ENCODE peak calls at places on chromosome 12, in four cellular contexts. One of them, this sample, is unnamed. For H3K27me3 and H3K4me1, the result is how much of the 10 kb centered on the place peaks cover.

GRCh38 chr12:92363295-92364146 is 217.9 kb upstream of the BTG1 start:
- DNase-seq in HCT116: no peak
- DNase-seq in GM12878: peak
- DNase-seq in K562: peak
- DNase-seq in this sample: no peak

GRCh38 chr12:70719672-70720420 is 82.6 kb upstream of the PTPRB start:
- DNase-seq in HCT116: no peak
- DNase-seq in GM12878: no peak
- DNase-seq in K562: peak
- DNase-seq in this sample: peak

GRCh38 chr12:40325349-40325960 is 100.7 kb downstream of the LRRK2 start:
- DNase-seq in HCT116: peak
- DNase-seq in GM12878: no peak
- DNase-seq in K562: peak
- DNase-seq in this sample: peak

GRCh38 chr12:1593232-1594044 is 943 bp downstream of the FBXL14 start:
- DNase-seq in HCT116: no peak
- DNase-seq in GM12878: no peak
- DNase-seq in K562: no peak
- DNase-seq in this sample: no peak

GRCh38 chr12:24840046-24840800 is 108.7 kb downstream of the BCAT1 start:
- DNase-seq in HCT116: no peak
- DNase-seq in GM12878: no peak
- DNase-seq in K562: no peak
- DNase-seq in this sample: no peak

GRCh38 chr12:102061096-102061555 is 665 bp downstream of the WASHC3 start:
- DNase-seq in HCT116: no peak
- DNase-seq in GM12878: peak
- DNase-seq in K562: peak
- DNase-seq in this sample: no peak

GRCh38 chr12:52199294-52199920 is 7.6 kb upstream of the KRT80 start:
- DNase-seq in HCT116: no peak
- DNase-seq in GM12878: no peak
- DNase-seq in K562: no peak
- DNase-seq in this sample: no peak

GRCh38 chr12:56529656-56530055 is 8.0 kb downstream of the RBMS2 start:
- DNase-seq in HCT116: no peak
- DNase-seq in GM12878: no peak
- DNase-seq in K562: no peak
- DNase-seq in this sample: no peak

GRCh38 chr12:103728323-103728722 is 112.7 kb downstream of the NT5DC3 start:
- DNase-seq in HCT116: no peak
- DNase-seq in GM12878: no peak
- DNase-seq in K562: no peak
- DNase-seq in this sample: no peak

GRCh38 chr12:116962197-116962596 is 51.4 kb downstream of the FBXW8 start:
- DNase-seq in HCT116: no peak
- DNase-seq in GM12878: no peak
- DNase-seq in K562: no peak
- DNase-seq in this sample: no peak

GRCh38 chr12:102757154-102757873 is 159.7 kb downstream of the PAH start:
- DNase-seq in HCT116: no peak
- DNase-seq in GM12878: no peak
- DNase-seq in K562: no peak
- DNase-seq in this sample: no peak

GRCh38 chr12:99974146-99974545 is 10.6 kb downstream of the ANKS1B start:
- DNase-seq in HCT116: no peak
- DNase-seq in GM12878: no peak
- DNase-seq in K562: no peak
- DNase-seq in this sample: no peak

GRCh38 chr12:104456950-104457745 is 400 bp downstream of the CHST11 start:
- DNase-seq in HCT116: no peak
- DNase-seq in GM12878: no peak
- DNase-seq in K562: peak
- DNase-seq in this sample: peak

GRCh38 chr12:24551368-24551767 is 397.5 kb downstream of the BCAT1 start:
- DNase-seq in HCT116: no peak
- DNase-seq in GM12878: no peak
- DNase-seq in K562: no peak
- DNase-seq in this sample: no peak

GRCh38 chr12:27330846-27331245 is 1.8 kb upstream of the BMAL2 start:
- DNase-seq in HCT116: no peak
- DNase-seq in GM12878: no peak
- DNase-seq in K562: no peak
- DNase-seq in this sample: no peak

GRCh38 chr12:47807338-47807737 is 12.4 kb downstream of the HDAC7 start:
- DNase-seq in HCT116: no peak
- DNase-seq in GM12878: no peak
- DNase-seq in K562: no peak
- DNase-seq in this sample: no peak

GRCh38 chr12:34107016-34107415 is 84.7 kb downstream of the ALG10 start:
- DNase-seq in HCT116: no peak
- DNase-seq in GM12878: no peak
- DNase-seq in K562: no peak
- DNase-seq in this sample: no peak

GRCh38 chr12:113684053-113684907 is 212.6 kb upstream of the LHX5 start:
- DNase-seq in HCT116: no peak
- DNase-seq in GM12878: no peak
- DNase-seq in K562: peak
- DNase-seq in this sample: no peak

GRCh38 chr12:111161898-111162297 is 207.0 kb downstream of the PHETA1 start:
- DNase-seq in HCT116: no peak
- DNase-seq in GM12878: no peak
- DNase-seq in K562: no peak
- DNase-seq in this sample: no peak

DNA sequence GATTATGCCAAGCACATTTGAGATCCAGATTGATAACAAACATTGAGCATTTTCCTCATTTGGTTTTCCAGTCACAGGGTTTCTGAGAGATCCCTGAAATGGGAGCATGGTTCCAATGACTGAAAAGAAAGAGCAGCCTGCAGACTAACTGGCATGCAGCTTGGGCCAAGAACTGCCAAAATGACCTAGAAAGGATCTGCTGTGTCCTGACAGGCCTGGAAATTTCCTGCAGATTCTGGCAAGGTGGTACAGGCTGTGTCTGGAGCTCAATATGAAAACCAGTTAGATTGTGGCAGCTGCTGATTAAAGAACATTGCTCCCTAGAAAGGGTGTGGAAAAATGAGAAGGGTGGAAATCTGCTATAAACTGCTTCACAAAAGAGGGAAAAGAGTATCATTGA is 417.3 kb downstream of the IPO8 start:
- DNase-seq in HCT116: no peak
- DNase-seq in GM12878: no peak
- DNase-seq in K562: no peak
- DNase-seq in this sample: no peak
- TF ChIP-seq YY1 in HCT116: no peak
- TF ChIP-seq YY1 in GM12878: no peak
- TF ChIP-seq YY1 in K562: no peak
- TF ChIP-seq YY1 in this sample: no peak

GRCh38 chr12:54054442-54055332 is 1.1 kb downstream of the HOXC4 start:
- DNase-seq in HCT116: no peak
- DNase-seq in GM12878: no peak
- DNase-seq in K562: no peak
- DNase-seq in this sample: no peak

GRCh38 chr12:54058189-54058917 is 4.7 kb downstream of the HOXC4 start:
- DNase-seq in HCT116: no peak
- DNase-seq in GM12878: no peak
- DNase-seq in K562: no peak
- DNase-seq in this sample: no peak

GRCh38 chr12:54055522-54055921 is 1.9 kb downstream of the HOXC4 start:
- DNase-seq in HCT116: no peak
- DNase-seq in GM12878: no peak
- DNase-seq in K562: no peak
- DNase-seq in this sample: no peak

GRCh38 chr12:54053625-54054441 is at the start of gene HOXC4:
- DNase-seq in HCT116: no peak
- DNase-seq in GM12878: no peak
- DNase-seq in K562: no peak
- DNase-seq in this sample: no peak

DNA sequence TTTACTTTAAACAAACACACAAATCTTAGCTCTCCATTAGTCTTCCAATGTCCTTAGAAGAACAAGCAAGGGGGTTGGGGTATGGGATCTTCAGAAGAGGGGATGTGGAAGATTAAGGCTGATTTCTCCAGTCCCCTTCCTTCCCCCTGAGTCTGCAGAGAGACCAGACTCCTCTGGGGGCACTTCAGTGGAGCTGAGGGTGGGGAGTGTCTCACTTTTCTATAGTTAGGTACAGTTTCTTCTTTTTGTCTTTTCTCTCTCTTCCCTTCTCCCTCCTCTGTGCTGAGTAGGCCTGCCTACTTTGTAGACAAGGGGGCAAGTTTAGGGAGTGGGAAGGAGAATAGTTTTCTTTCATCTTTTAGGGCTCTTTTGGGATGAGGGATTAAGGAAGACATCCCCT is 2.5 kb downstream of the HOXC4 start:
- DNase-seq in HCT116: no peak
- DNase-seq in GM12878: no peak
- DNase-seq in K562: no peak
- DNase-seq in this sample: no peak
- H3K27me3 ChIP-seq in HCT116: under half
- H3K27me3 ChIP-seq in GM12878: under half
- H3K27me3 ChIP-seq in K562: half or more
- H3K27me3 ChIP-seq in this sample: half or more

GRCh38 chr12:120832712-120833111 is 71.4 kb downstream of the SPPL3 start:
- DNase-seq in HCT116: no peak
- DNase-seq in GM12878: no peak
- DNase-seq in K562: no peak
- DNase-seq in this sample: no peak
- H3K4me1 ChIP-seq in HCT116: under half
- H3K4me1 ChIP-seq in GM12878: half or more
- H3K4me1 ChIP-seq in K562: under half
- H3K4me1 ChIP-seq in this sample: under half

GRCh38 chr12:62291888-62292760 is 31.9 kb downstream of the USP15 start:
- DNase-seq in HCT116: no peak
- DNase-seq in GM12878: no peak
- DNase-seq in K562: no peak
- DNase-seq in this sample: no peak
- TF ChIP-seq YY1 in HCT116: no peak
- TF ChIP-seq YY1 in GM12878: no peak
- TF ChIP-seq YY1 in K562: no peak
- TF ChIP-seq YY1 in this sample: no peak

This sample was measured in NT2/D1.